ENCODE peak calls at places on chromosomes 6 and 20, in eight cellular contexts. Y is pancreas, U is breast epithelium, E is sigmoid colon, L is hepatocyte, D is Panc1, P is tibial artery, I is uterus. N is an unnamed sample.

GRCh38 chr6:30818426-30818841 is 65.9 kb upstream of the DDR1 start:
- DNase-seq in Y (no peak), E (no peak), D (no peak), I (no peak), L (peak; percentile 49), P (no peak), U (no peak), N (no peak)

GRCh38 chr6:30002871-30003270 is 58.2 kb upstream of the POLR1H start:
- DNase-seq in I (no peak), E (no peak), U (no peak), Y (no peak), P (no peak), L (no peak), D (no peak), N (no peak)

GRCh38 chr6:150806790-150807189 is 58.7 kb upstream of the MTHFD1L start:
- DNase-seq in D (no peak), U (no peak), L (no peak), Y (no peak), P (no peak), I (no peak), E (no peak), N (no peak)

GRCh38 chr6:53066874-53067273 is 1.7 kb downstream of the FBXO9 start:
- DNase-seq in D (no peak), L (no peak), U (no peak), P (no peak), Y (no peak), I (no peak), E (no peak), N (no peak)

GRCh38 chr20:10249048-10249770 is 30.6 kb downstream of the SNAP25 start:
- DNase-seq in P (no peak), D (no peak), Y (no peak), E (no peak), L (no peak), U (no peak), I (no peak), N (no peak)

GRCh38 chr6:49662231-49662876 is 25.7 kb upstream of the RHAG start:
- DNase-seq in P (no peak), Y (no peak), D (no peak), I (no peak), U (no peak), E (no peak), L (no peak), N (no peak)

GRCh38 chr20:40489886-40490285 is 199.2 kb downstream of the MAFB start:
- DNase-seq in E (no peak), P (no peak), I (no peak), D (no peak), U (no peak), Y (no peak), L (no peak), N (no peak)

GRCh38 chr20:48926267-48926666 is 4.8 kb downstream of the ARFGEF2 start:
- DNase-seq in Y (no peak), I (no peak), P (no peak), E (no peak), U (no peak), L (no peak), D (no peak), N (no peak)

GRCh38 chr6:137832110-137832509 is 34.9 kb upstream of the TNFAIP3 start:
- DNase-seq in D (no peak), Y (no peak), E (no peak), L (no peak), U (no peak), I (no peak), P (no peak), N (no peak)

GRCh38 chr6:135163440-135163738 is 17.7 kb upstream of the MYB start:
- DNase-seq in U (no peak), P (no peak), I (no peak), E (no peak), Y (no peak), D (no peak), L (no peak), N (no peak)

GRCh38 chr20:34713194-34713943 is 9.2 kb downstream of the TP53INP2 start:
- DNase-seq in D (peak; percentile 91), I (no peak), L (peak; percentile 76), U (no peak), Y (no peak), P (no peak), E (no peak), N (no peak)

GRCh38 chr20:33091693-33092092 is 12.2 kb downstream of the BPIFB4 start:
- DNase-seq in P (no peak), I (no peak), U (no peak), E (no peak), L (no peak), Y (no peak), D (no peak), N (no peak)

GRCh38 chr6:26472549-26473245 is 14.9 kb downstream of the BTN2A1 start:
- DNase-seq in P (no peak), I (no peak), L (no peak), U (no peak), Y (no peak), D (no peak), E (no peak), N (no peak)

GRCh38 chr6:39223535-39223934 is 5.7 kb downstream of the KCNK5 start:
- DNase-seq in D (no peak), I (no peak), Y (no peak), L (no peak), U (no peak), E (no peak), P (no peak), N (no peak)

GRCh38 chr20:38997622-38998021 is 35.5 kb downstream of the DHX35 start:
- DNase-seq in P (no peak), L (no peak), I (no peak), E (no peak), Y (no peak), U (no peak), D (no peak), N (no peak)

GRCh38 chr6:127515794-127516675 is 3.1 kb downstream of the MTCL3 start:
- DNase-seq in U (no peak), I (peak; percentile 69), Y (peak; percentile 84), P (no peak), D (no peak), E (peak; percentile 77), L (peak; percentile 73), N (no peak)

GRCh38 chr6:37838209-37838921 is 18.8 kb downstream of the ZFAND3 start:
- DNase-seq in I (no peak), E (no peak), D (no peak), U (no peak), P (no peak), Y (no peak), L (no peak), N (no peak)

GRCh38 chr20:41017448-41018042 is 11.1 kb upstream of the TOP1 start:
- DNase-seq in D (no peak), E (no peak), P (no peak), U (peak; percentile 48), I (no peak), Y (no peak), L (no peak), N (no peak)

GRCh38 chr6:21321076-21321475 is 272.5 kb upstream of the SOX4 start:
- DNase-seq in U (no peak), L (no peak), Y (no peak), E (no peak), I (no peak), D (no peak), P (no peak), N (no peak)

GRCh38 chr6:15791401-15792137 is 128.7 kb upstream of the DTNBP1 start:
- DNase-seq in U (no peak), L (peak; percentile 15), P (no peak), I (no peak), D (no peak), E (no peak), Y (no peak), N (no peak)
- H3K4me3 ChIP-seq in U (no peak overlapping the region), L (no peak overlapping the region), P (no peak overlapping the region), I (no peak overlapping the region), D (no peak overlapping the region), E (no peak overlapping the region), Y (no peak overlapping the region), N (no peak overlapping the region)

DNA sequence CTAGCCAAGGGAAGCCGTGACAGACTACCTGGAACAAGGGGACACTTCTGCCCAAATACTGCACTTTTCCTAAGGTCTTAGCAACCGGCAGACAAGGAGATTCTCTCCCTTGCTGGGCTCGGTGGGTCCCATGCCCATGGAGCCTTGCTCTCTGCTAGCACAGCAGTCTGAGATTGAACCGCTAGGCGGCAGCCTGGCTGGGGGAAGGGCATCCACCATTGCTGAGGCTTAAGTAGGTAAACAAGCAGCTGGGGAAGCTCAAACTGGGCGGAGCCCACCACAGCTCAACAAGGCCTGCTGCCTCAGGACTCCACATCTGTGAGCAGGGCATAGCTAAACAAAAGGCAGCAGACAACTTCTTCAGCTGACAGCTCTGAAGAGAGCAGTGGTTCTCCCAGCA is 87.8 kb upstream of the ASCC3 start:
- DNase-seq in I (no peak), D (no peak), U (no peak), L (no peak), Y (no peak), P (no peak), E (no peak), N (no peak)
- TF ChIP-seq CTCF in I (no peak), D (no peak), U (no peak), L (no peak), Y (no peak), P (no peak), E (no peak), N (no peak)

GRCh38 chr20:2519115-2519815 is 10.6 kb upstream of the ZNF343 start:
- DNase-seq in D (no peak), U (no peak), Y (no peak), P (no peak), L (no peak), E (no peak), I (no peak), N (no peak)
- H3K4me3 ChIP-seq in D (no peak overlapping the region), U (no peak overlapping the region), Y (no peak overlapping the region), P (no peak overlapping the region), L (no peak overlapping the region), E (no peak overlapping the region), I (no peak overlapping the region), N (no peak overlapping the region)

GRCh38 chr20:7980332-7981046 is 39.1 kb downstream of the TMX4 start:
- DNase-seq in P (no peak), I (no peak), Y (no peak), L (peak; percentile 66), D (peak; percentile 17), U (no peak), E (no peak), N (no peak)

GRCh38 chr20:7985916-7986315 is 33.6 kb downstream of the TMX4 start:
- DNase-seq in P (no peak), Y (no peak), U (no peak), I (no peak), E (no peak), D (no peak), L (no peak), N (no peak)

GRCh38 chr20:7989379-7989778 is 30.2 kb downstream of the TMX4 start:
- DNase-seq in D (no peak), P (no peak), L (no peak), I (no peak), E (no peak), Y (no peak), U (no peak), N (no peak)

GRCh38 chr20:7981374-7981773 is 38.2 kb downstream of the TMX4 start:
- DNase-seq in I (no peak), E (no peak), Y (no peak), P (no peak), D (no peak), L (no peak), U (no peak), N (no peak)

DNA sequence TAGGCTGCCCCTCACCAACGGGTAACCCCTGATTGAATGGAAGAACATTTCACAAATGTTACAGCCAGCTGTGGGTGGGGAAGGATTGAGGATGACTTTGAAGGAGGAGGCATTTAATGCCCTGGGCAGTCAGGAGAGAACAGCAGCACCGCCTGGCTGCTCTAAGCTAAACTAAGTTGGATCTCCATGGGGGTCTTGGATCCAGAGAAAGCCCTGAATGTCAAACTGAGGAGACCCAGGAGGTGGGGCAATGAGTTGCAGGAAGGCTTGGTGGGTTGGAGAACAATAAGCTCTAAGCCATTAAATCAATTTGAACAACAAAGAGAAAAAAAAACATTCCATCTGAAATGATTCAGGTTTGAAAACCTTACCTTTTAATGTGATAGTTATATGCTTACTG is 35.4 kb downstream of the TMX4 start:
- DNase-seq in L (no peak), E (no peak), U (no peak), I (no peak), P (no peak), D (no peak), Y (no peak), N (no peak)
- TF ChIP-seq CTCF in L (no peak), E (no peak), U (no peak), I (no peak), P (no peak), D (no peak), Y (no peak), N (no peak)